ENCODE peak calls at places on chromosomes 7 and 10, in six cellular contexts. P, M, X, K, S and Q are unnamed samples. For H3K4me1, the result is how much of the 10 kb centered on the place peaks cover.

GRCh38 chr10:36494386-36494785 is 631.0 kb upstream of the ANKRD30A start:
- DNase-seq in S (no peak), K (no peak), M (no peak), X (peak), P (no peak), Q (peak)

GRCh38 chr10:114492351-114493037 is 88.2 kb upstream of the AFAP1L2 start:
- DNase-seq in X (peak), S (no peak), P (no peak), K (no peak), M (no peak), Q (no peak)

GRCh38 chr10:88616250-88616977 is 29.9 kb downstream of the LIPJ start:
- DNase-seq in X (no peak), M (no peak), S (no peak), P (no peak), K (peak), Q (peak)

GRCh38 chr7:80428161-80429054 is 83.5 kb downstream of the GNAT3 start:
- DNase-seq in M (peak), K (no peak), S (no peak), X (peak), P (no peak), Q (peak)

GRCh38 chr7:17234398-17235021 is 63.9 kb upstream of the AHR start:
- DNase-seq in S (peak), X (peak), M (no peak), P (peak), K (peak), Q (peak)

GRCh38 chr10:92241158-92241500 is 49.7 kb downstream of the CPEB3 start:
- DNase-seq in S (no peak), M (peak), K (no peak), X (peak), P (peak), Q (peak)

GRCh38 chr7:23106491-23106800 is 861 bp downstream of the KLHL7 start:
- DNase-seq in X (peak), M (peak), K (no peak), P (no peak), S (no peak), Q (peak)

GRCh38 chr7:5713124-5713912 is 68.1 kb downstream of the RNF216 start:
- DNase-seq in S (no peak), P (no peak), X (no peak), M (no peak), K (no peak), Q (no peak)

GRCh38 chr10:30911303-30911863 is 120.3 kb downstream of the ZNF438 start:
- DNase-seq in P (no peak), S (no peak), K (no peak), M (no peak), X (no peak), Q (peak)

GRCh38 chr7:30965883-30966282 is 2.1 kb downstream of the GHRHR start:
- DNase-seq in K (no peak), M (no peak), X (no peak), S (no peak), P (no peak), Q (no peak)

GRCh38 chr7:73802459-73802858 is 28.3 kb upstream of the CLDN4 start:
- DNase-seq in P (no peak), K (no peak), S (no peak), X (no peak), M (no peak), Q (no peak)

GRCh38 chr7:81791578-81792524 is 22.0 kb upstream of the HGF start:
- DNase-seq in P (no peak), M (no peak), K (no peak), X (no peak), S (no peak), Q (no peak)

GRCh38 chr10:124329368-124329767 is 89.4 kb downstream of the OAT start:
- DNase-seq in M (no peak), X (no peak), S (no peak), K (peak), P (no peak), Q (no peak)

GRCh38 chr7:142717453-142717852 is 31.8 kb upstream of the PRSS1 start:
- DNase-seq in K (no peak), P (no peak), M (no peak), X (no peak), S (peak), Q (no peak)

GRCh38 chr10:91632671-91633550 is at the start of gene PPP1R3C:
- DNase-seq in P (no peak), S (no peak), M (peak), X (peak), K (peak), Q (peak)

DNA sequence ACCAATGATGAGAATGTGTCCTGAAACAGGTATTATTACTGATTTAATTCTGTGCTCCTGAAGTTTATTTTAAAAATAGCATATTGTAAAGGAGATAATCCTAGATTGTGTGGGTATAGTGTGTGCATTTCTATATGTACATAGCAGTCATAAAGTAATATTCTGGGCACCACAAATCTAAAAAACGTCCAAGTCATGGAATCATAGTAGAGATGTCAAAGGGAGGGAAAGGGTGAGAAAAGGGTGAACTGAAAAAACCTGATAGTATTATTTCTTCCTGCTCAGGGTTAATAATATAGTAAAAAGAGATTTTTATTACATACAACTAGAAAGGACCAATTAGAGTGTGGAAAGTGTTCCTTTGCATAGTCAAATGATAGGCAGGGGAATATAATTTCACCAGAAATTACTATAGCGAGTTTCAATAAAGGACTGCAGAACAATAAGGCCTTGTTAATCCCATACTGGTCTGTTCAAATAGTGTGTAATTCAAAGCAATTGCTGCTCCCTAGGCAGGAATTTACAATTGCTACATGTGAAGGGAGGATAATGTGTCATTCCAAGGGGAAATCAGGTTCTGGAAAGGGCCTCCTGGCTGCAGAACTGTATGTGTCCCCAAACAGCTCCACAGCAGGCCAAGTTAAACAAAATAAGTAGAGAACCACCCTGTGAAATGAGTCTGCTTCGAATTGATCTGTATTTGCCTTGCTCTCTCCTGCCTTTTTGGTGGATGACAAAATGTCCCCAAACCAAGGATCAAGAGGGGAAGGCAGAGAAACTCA is 42.5 kb upstream of the KMT2E start:
- DNase-seq in P (no peak), S (no peak), M (no peak), K (peak), X (no peak), Q (peak)
- TF ChIP-seq CTCF in P (no peak), S (no peak), M (no peak), K (no peak), X (no peak), Q (no peak)

GRCh38 chr7:158526531-158526930 is 61.1 kb downstream of the PTPRN2 start:
- DNase-seq in P (no peak), X (no peak), M (no peak), S (no peak), K (no peak), Q (no peak)

GRCh38 chr7:158527495-158527894 is 60.1 kb downstream of the PTPRN2 start:
- DNase-seq in K (no peak), M (no peak), X (no peak), P (no peak), S (no peak), Q (no peak)

GRCh38 chr7:158524749-158525635 is 62.6 kb downstream of the PTPRN2 start:
- DNase-seq in X (no peak), S (no peak), K (no peak), P (no peak), M (no peak), Q (no peak)

GRCh38 chr7:158527038-158527437 is 60.6 kb downstream of the PTPRN2 start:
- DNase-seq in X (no peak), K (no peak), M (no peak), S (no peak), P (no peak), Q (no peak)

DNA sequence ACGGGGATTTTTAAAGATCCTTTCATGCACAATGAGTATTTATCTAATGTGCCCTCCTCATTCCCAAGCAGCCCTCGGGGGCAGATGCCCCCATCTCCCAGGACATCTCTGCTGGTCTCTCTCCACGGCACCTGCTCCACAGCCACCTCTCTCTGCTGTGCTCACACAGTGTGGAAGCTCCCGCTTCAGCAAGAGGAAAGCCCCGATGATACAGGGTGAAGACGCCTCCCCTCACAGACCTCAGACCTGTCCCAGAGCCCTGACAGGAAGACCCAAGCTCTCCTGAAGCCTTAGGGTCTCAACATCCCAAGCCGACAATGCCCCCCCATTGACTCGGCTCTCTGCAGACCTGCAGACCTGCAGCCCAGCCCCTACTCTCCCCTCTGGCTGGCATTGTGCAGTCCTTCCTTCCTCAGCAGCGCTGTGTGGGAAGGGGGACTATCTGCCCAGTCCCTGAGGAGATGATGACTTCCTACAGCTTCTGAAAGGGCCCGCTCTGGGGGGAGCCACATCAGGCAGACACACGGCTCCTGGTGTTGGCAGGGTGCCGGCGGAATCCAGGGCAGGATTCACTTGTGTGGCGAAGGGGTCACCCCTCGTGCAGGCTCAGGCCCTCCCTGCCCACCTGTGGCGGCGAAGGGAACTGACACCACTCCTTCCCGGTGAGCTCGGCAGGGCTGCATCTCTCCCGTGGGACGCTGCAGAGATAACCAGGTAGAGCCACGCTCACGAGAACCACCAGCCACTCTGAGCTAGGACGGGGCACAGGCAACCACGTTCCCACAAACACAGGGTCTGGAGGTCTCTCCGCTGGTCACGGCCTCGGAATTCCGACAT is 61.8 kb downstream of the PTPRN2 start:
- DNase-seq in S (no peak), X (no peak), P (peak), M (no peak), K (no peak), Q (no peak)
- H3K4me1 ChIP-seq in S (under half), X (under half), P (under half), M (under half), K (under half), Q (under half)

DNA sequence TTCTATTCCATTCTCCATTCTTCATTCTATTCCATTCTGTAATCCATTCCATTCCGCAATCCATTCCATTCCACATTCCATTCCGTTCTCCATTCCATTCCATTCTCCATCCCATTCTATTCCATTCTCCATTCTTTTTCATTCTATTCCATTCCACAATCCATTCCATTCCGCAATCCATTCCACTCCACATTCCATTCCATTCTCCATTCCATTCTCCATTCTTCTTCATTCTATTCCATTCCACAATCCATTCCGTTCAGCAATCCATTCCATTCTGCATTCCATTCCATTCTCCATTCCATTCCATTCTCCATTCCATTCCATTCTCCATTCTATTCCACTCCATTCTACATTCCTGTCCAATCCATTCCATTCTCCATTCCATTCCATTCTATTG is 85.2 kb downstream of the NSUN6 start:
- DNase-seq in P (no peak), M (peak), X (no peak), S (no peak), K (no peak), Q (no peak)
- TF ChIP-seq CTCF in P (no peak), M (no peak), X (no peak), S (no peak), K (no peak), Q (no peak)

DNA sequence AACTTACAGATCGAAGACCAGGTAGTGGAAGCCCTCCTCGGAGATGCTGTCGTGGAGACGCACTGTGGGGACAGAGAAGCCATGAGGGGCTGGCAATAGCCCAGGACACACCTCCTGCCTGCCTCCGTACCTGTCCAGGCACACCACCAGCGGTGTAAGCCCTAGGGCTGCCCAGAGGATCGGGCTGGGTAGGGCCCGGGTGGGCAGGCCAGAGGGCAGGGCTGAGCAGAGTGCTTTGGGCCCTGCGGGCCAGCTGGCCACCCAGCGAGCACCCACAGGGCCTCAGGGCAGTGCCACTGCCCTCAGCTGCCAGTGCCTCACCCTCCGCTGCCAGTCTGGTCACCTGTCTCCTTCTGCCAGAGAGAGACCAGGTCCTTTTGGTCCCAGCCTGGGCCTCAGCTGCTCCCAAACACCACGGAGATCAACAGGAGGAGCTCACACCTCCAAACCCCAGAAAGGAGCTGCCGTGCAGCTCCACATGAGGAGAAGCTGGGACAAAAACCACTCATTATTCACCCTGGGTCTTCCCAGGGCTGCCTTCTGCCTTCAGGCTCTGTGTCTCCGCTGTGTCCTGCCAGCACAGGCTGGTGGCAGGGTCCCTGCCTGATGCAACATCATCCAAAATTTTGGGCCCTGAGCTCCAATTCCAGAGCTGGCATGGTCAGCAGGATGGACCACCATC is 58.2 kb downstream of the YKT6 start:
- DNase-seq in P (no peak), M (no peak), X (no peak), K (no peak), S (no peak), Q (no peak)
- H3K4me1 ChIP-seq in P (under half), M (under half), X (under half), K (under half), S (under half), Q (half or more)

GRCh38 chr10:58102897-58103296 is 164.8 kb downstream of the IPMK start:
- DNase-seq in M (no peak), S (no peak), K (no peak), P (no peak), X (no peak), Q (no peak)

GRCh38 chr10:58101682-58102081 is 166.0 kb downstream of the IPMK start:
- DNase-seq in S (no peak), K (no peak), X (no peak), M (no peak), P (no peak), Q (no peak)

GRCh38 chr10:58106211-58107035 is 161.3 kb downstream of the IPMK start:
- DNase-seq in M (no peak), K (no peak), X (no peak), P (no peak), S (no peak), Q (no peak)

GRCh38 chr10:58104419-58104818 is 163.3 kb downstream of the IPMK start:
- DNase-seq in X (peak), M (peak), K (no peak), S (no peak), P (no peak), Q (no peak)

DNA sequence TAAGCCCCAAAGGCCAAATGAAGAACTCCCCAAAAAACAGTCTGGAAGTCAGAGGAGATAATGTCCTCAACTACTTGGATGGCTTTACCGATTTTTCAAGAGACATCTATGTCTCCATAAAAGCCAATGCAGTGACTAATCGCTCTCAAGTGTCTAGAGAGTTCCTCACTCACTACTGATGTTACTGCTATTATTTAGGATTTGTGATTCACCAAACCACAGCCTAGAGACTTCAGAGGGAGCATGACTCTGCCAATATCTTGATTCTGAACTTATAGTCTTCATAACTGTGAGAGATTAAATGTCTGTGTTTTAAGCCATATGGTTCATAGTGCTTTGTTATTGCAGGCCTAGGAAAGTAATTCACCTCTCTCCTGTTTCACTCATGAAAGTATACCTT is 160.2 kb downstream of the IPMK start:
- DNase-seq in S (no peak), K (no peak), P (no peak), M (no peak), X (peak), Q (no peak)
- TF ChIP-seq CTCF in S (no peak), K (no peak), P (no peak), M (no peak), X (no peak), Q (no peak)

GRCh38 chr10:28558923-28559508 is 26.1 kb downstream of the WAC start:
- DNase-seq in P (no peak), X (no peak), S (no peak), K (no peak), M (peak), Q (peak)

GRCh38 chr10:28559661-28560060 is 26.7 kb downstream of the WAC start:
- DNase-seq in S (no peak), X (peak), K (no peak), P (no peak), M (peak), Q (no peak)

GRCh38 chr10:28560617-28561016 is 27.7 kb downstream of the WAC start:
- DNase-seq in X (no peak), S (no peak), M (no peak), P (no peak), K (no peak), Q (no peak)

GRCh38 chr10:28556142-28556541 is 23.2 kb downstream of the WAC start:
- DNase-seq in X (no peak), S (no peak), K (no peak), P (no peak), M (no peak), Q (no peak)

GRCh38 chr10:28558186-28558585 is 25.3 kb downstream of the WAC start:
- DNase-seq in M (no peak), K (no peak), S (no peak), P (no peak), X (no peak), Q (no peak)
- H3K4me1 ChIP-seq in M (under half), K (under half), S (half or more), P (under half), X (under half), Q (half or more)

GRCh38 chr7:148290451-148291005 is 300.0 kb upstream of the C7orf33 start:
- DNase-seq in M (no peak), X (no peak), P (no peak), S (no peak), K (no peak), Q (no peak)

GRCh38 chr7:148289630-148290029 is 300.9 kb upstream of the C7orf33 start:
- DNase-seq in X (no peak), S (no peak), M (no peak), P (no peak), K (no peak), Q (no peak)

GRCh38 chr7:148287538-148287937 is 303.0 kb upstream of the C7orf33 start:
- DNase-seq in P (no peak), S (no peak), M (no peak), X (no peak), K (no peak), Q (no peak)

GRCh38 chr7:148288592-148289151 is 301.9 kb upstream of the C7orf33 start:
- DNase-seq in M (no peak), S (no peak), P (no peak), X (no peak), K (no peak), Q (no peak)

GRCh38 chr7:148286150-148286549 is 304.4 kb upstream of the C7orf33 start:
- DNase-seq in K (no peak), S (no peak), X (no peak), P (peak), M (peak), Q (peak)
- TF ChIP-seq CTCF in K (no peak), S (no peak), X (peak), P (peak), M (peak), Q (peak)

DNA sequence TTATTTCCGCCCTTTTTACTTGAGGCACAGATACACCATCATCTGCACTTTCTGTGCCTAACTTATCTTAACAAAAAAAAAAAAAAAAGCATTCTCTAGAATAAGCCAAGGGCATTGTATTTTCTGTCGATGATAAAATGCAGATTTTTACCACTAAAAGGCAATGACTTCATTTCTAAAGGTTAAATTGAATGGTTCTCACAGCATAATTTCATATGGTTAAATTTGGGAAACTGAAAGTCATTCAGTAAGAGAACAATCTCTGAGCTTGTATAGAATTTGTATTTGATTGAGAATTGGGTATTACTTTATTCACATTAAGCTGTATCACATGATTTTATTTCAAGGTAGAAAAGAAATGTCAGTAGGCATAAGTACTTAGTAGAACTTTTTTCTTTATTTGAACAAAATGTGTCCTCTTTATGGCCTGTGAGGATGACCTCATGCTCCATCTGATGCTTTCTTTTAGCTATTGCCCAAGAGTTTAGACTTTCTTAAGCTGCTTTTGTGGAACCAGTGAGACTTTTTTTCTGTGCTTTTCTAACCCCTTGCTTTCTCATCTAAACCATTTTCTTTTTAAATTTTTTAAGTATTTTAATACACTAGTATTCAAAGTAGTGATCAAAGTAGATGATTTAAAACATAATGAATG is 110.3 kb downstream of the LRRC4 start:
- DNase-seq in K (no peak), S (no peak), X (no peak), P (no peak), M (no peak), Q (peak)
- H3K4me1 ChIP-seq in K (under half), S (under half), X (under half), P (under half), M (under half), Q (under half)